ENCODE peak calls at places on chromosomes 12 and 14, in seven cellular contexts. One of them, this sample, is unnamed.

GRCh38 chr12:130281157-130281799 is 56.4 kb upstream of the PIWIL1 start:
- DNase-seq in astrocyte of the spinal cord: no peak
- DNase-seq in cardiac muscle cell: no peak
- DNase-seq in brain microvascular endothelial cell: no peak
- DNase-seq in natural killer cell: no peak
- DNase-seq in stomach: no peak
- DNase-seq in neural progenitor cell: peak; percentile 74
- DNase-seq in this sample: no peak

GRCh38 chr12:64618953-64619590 is 8.8 kb downstream of the RASSF3 start:
- DNase-seq in astrocyte of the spinal cord: peak; percentile 15
- DNase-seq in cardiac muscle cell: peak; percentile 83
- DNase-seq in stomach: no peak
- DNase-seq in brain microvascular endothelial cell: peak; percentile 19
- DNase-seq in neural progenitor cell: no peak
- DNase-seq in natural killer cell: no peak
- DNase-seq in this sample: peak; percentile 59

GRCh38 chr12:121797937-121798801 is 4.7 kb upstream of the RHOF start:
- DNase-seq in astrocyte of the spinal cord: peak; percentile 54
- DNase-seq in brain microvascular endothelial cell: no peak
- DNase-seq in stomach: peak; percentile 76
- DNase-seq in cardiac muscle cell: peak; percentile 44
- DNase-seq in neural progenitor cell: peak; percentile 65
- DNase-seq in natural killer cell: no peak
- DNase-seq in this sample: no peak

GRCh38 chr12:42119085-42119633 is 25.5 kb downstream of the GXYLT1 start:
- DNase-seq in neural progenitor cell: no peak
- DNase-seq in astrocyte of the spinal cord: peak; percentile 81
- DNase-seq in cardiac muscle cell: peak; percentile 70
- DNase-seq in natural killer cell: no peak
- DNase-seq in brain microvascular endothelial cell: peak; percentile 63
- DNase-seq in stomach: no peak
- DNase-seq in this sample: no peak

GRCh38 chr12:47909839-47910465 is 5.2 kb upstream of the VDR start:
- DNase-seq in astrocyte of the spinal cord: no peak
- DNase-seq in brain microvascular endothelial cell: no peak
- DNase-seq in natural killer cell: no peak
- DNase-seq in cardiac muscle cell: peak; percentile 39
- DNase-seq in neural progenitor cell: no peak
- DNase-seq in stomach: no peak
- DNase-seq in this sample: no peak

GRCh38 chr14:92754956-92755355 is 6.5 kb upstream of the LGMN start:
- DNase-seq in natural killer cell: no peak
- DNase-seq in neural progenitor cell: no peak
- DNase-seq in stomach: no peak
- DNase-seq in astrocyte of the spinal cord: no peak
- DNase-seq in cardiac muscle cell: no peak
- DNase-seq in brain microvascular endothelial cell: no peak
- DNase-seq in this sample: no peak

GRCh38 chr14:70018713-70019201 is 139.5 kb downstream of the SMOC1 start:
- DNase-seq in neural progenitor cell: no peak
- DNase-seq in cardiac muscle cell: peak; percentile 56
- DNase-seq in brain microvascular endothelial cell: no peak
- DNase-seq in natural killer cell: no peak
- DNase-seq in stomach: peak; percentile 75
- DNase-seq in astrocyte of the spinal cord: peak; percentile 83
- DNase-seq in this sample: no peak

GRCh38 chr14:88614218-88614907 is 51.5 kb downstream of the ZC3H14 start:
- DNase-seq in stomach: no peak
- DNase-seq in brain microvascular endothelial cell: peak; percentile 45
- DNase-seq in neural progenitor cell: no peak
- DNase-seq in cardiac muscle cell: peak; percentile 72
- DNase-seq in astrocyte of the spinal cord: peak; percentile 84
- DNase-seq in natural killer cell: no peak
- DNase-seq in this sample: no peak

GRCh38 chr14:31949709-31950108 is 127.4 kb upstream of the ARHGAP5 start:
- DNase-seq in astrocyte of the spinal cord: no peak
- DNase-seq in cardiac muscle cell: no peak
- DNase-seq in neural progenitor cell: no peak
- DNase-seq in brain microvascular endothelial cell: no peak
- DNase-seq in natural killer cell: no peak
- DNase-seq in stomach: no peak
- DNase-seq in this sample: no peak

GRCh38 chr12:123986374-123986920 is 13.4 kb downstream of the ZNF664 start:
- DNase-seq in astrocyte of the spinal cord: no peak
- DNase-seq in brain microvascular endothelial cell: no peak
- DNase-seq in stomach: no peak
- DNase-seq in natural killer cell: no peak
- DNase-seq in neural progenitor cell: no peak
- DNase-seq in cardiac muscle cell: no peak
- DNase-seq in this sample: no peak

GRCh38 chr14:51208982-51209381 is 31.1 kb upstream of the TMX1 start:
- DNase-seq in astrocyte of the spinal cord: no peak
- DNase-seq in stomach: no peak
- DNase-seq in cardiac muscle cell: no peak
- DNase-seq in natural killer cell: no peak
- DNase-seq in neural progenitor cell: no peak
- DNase-seq in brain microvascular endothelial cell: no peak
- DNase-seq in this sample: no peak

GRCh38 chr14:67719866-67720265 is 18.2 kb downstream of the RDH12 start:
- DNase-seq in brain microvascular endothelial cell: no peak
- DNase-seq in neural progenitor cell: no peak
- DNase-seq in natural killer cell: no peak
- DNase-seq in cardiac muscle cell: peak; percentile 21
- DNase-seq in astrocyte of the spinal cord: no peak
- DNase-seq in stomach: no peak
- DNase-seq in this sample: no peak

GRCh38 chr12:27542628-27543027 is 18.6 kb downstream of the PPFIBP1 start:
- DNase-seq in brain microvascular endothelial cell: peak; percentile 95
- DNase-seq in stomach: no peak
- DNase-seq in neural progenitor cell: no peak
- DNase-seq in astrocyte of the spinal cord: peak; percentile 94
- DNase-seq in cardiac muscle cell: peak; percentile 90
- DNase-seq in natural killer cell: no peak
- DNase-seq in this sample: no peak

GRCh38 chr12:64890873-64891468 is 66.5 kb downstream of the TBC1D30 start:
- DNase-seq in astrocyte of the spinal cord: peak; percentile 67
- DNase-seq in stomach: no peak
- DNase-seq in brain microvascular endothelial cell: peak; percentile 43
- DNase-seq in neural progenitor cell: peak; percentile 79
- DNase-seq in cardiac muscle cell: peak; percentile 77
- DNase-seq in natural killer cell: no peak
- DNase-seq in this sample: no peak

GRCh38 chr12:131076791-131077747 is 123.4 kb downstream of the ADGRD1 start:
- DNase-seq in brain microvascular endothelial cell: no peak
- DNase-seq in astrocyte of the spinal cord: no peak
- DNase-seq in stomach: peak; percentile 11
- DNase-seq in neural progenitor cell: no peak
- DNase-seq in cardiac muscle cell: no peak
- DNase-seq in natural killer cell: no peak
- DNase-seq in this sample: no peak

GRCh38 chr14:29757188-29757680 is 170.4 kb downstream of the PRKD1 start:
- DNase-seq in natural killer cell: no peak
- DNase-seq in neural progenitor cell: no peak
- DNase-seq in astrocyte of the spinal cord: no peak
- DNase-seq in stomach: no peak
- DNase-seq in cardiac muscle cell: no peak
- DNase-seq in brain microvascular endothelial cell: no peak
- DNase-seq in this sample: no peak
- TF ChIP-seq CTCF in natural killer cell: no peak
- TF ChIP-seq CTCF in neural progenitor cell: no peak
- TF ChIP-seq CTCF in astrocyte of the spinal cord: no peak
- TF ChIP-seq CTCF in stomach: no peak
- TF ChIP-seq CTCF in cardiac muscle cell: no peak
- TF ChIP-seq CTCF in brain microvascular endothelial cell: no peak
- TF ChIP-seq CTCF in this sample: no peak

GRCh38 chr14:63383776-63384367 is 65.1 kb upstream of the GPHB5 start:
- DNase-seq in neural progenitor cell: no peak
- DNase-seq in brain microvascular endothelial cell: no peak
- DNase-seq in astrocyte of the spinal cord: no peak
- DNase-seq in natural killer cell: peak; percentile 38
- DNase-seq in stomach: no peak
- DNase-seq in cardiac muscle cell: no peak
- DNase-seq in this sample: no peak

GRCh38 chr14:63394432-63394831 is 75.7 kb upstream of the GPHB5 start:
- DNase-seq in neural progenitor cell: no peak
- DNase-seq in astrocyte of the spinal cord: no peak
- DNase-seq in stomach: no peak
- DNase-seq in natural killer cell: no peak
- DNase-seq in cardiac muscle cell: no peak
- DNase-seq in brain microvascular endothelial cell: no peak
- DNase-seq in this sample: no peak

GRCh38 chr14:63387691-63388090 is 69.0 kb upstream of the GPHB5 start:
- DNase-seq in stomach: no peak
- DNase-seq in natural killer cell: no peak
- DNase-seq in neural progenitor cell: no peak
- DNase-seq in brain microvascular endothelial cell: no peak
- DNase-seq in cardiac muscle cell: no peak
- DNase-seq in astrocyte of the spinal cord: no peak
- DNase-seq in this sample: no peak

GRCh38 chr14:63393002-63393401 is 74.3 kb upstream of the GPHB5 start:
- DNase-seq in astrocyte of the spinal cord: no peak
- DNase-seq in brain microvascular endothelial cell: no peak
- DNase-seq in stomach: no peak
- DNase-seq in neural progenitor cell: no peak
- DNase-seq in natural killer cell: no peak
- DNase-seq in cardiac muscle cell: no peak
- DNase-seq in this sample: no peak

GRCh38 chr14:63388766-63389431 is 70.2 kb upstream of the GPHB5 start:
- DNase-seq in stomach: peak; percentile 65
- DNase-seq in natural killer cell: peak; percentile 57
- DNase-seq in neural progenitor cell: peak; percentile 61
- DNase-seq in astrocyte of the spinal cord: peak; percentile 55
- DNase-seq in cardiac muscle cell: peak; percentile 76
- DNase-seq in brain microvascular endothelial cell: peak; percentile 51
- DNase-seq in this sample: no peak
- TF ChIP-seq CTCF in stomach: peak; percentile 67
- TF ChIP-seq CTCF in natural killer cell: peak; percentile 78
- TF ChIP-seq CTCF in neural progenitor cell: peak; percentile 82
- TF ChIP-seq CTCF in astrocyte of the spinal cord: peak; percentile 88
- TF ChIP-seq CTCF in cardiac muscle cell: peak; percentile 90
- TF ChIP-seq CTCF in brain microvascular endothelial cell: peak; percentile 92
- TF ChIP-seq CTCF in this sample: peak; percentile 74

DNA sequence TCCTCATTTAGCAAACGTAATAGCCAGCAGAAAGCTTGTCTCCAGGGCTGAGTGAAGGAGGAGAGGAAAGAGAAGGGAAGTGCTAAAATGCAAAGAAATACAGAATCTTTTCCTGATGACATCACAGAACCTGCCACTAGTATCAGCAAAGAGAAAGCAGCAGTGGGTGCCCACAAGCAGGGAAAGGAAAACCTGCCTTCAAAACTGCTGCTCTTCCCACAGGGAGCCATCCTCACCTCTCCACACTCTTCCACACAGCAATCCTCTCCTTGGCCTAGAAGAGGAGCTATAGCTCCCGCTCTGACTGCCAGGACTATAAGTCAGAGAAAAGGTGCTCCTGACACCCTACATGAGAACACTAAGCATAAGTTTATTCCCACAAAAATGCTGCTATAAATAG is 11.3 kb downstream of the MED13L start:
- DNase-seq in brain microvascular endothelial cell: no peak
- DNase-seq in cardiac muscle cell: no peak
- DNase-seq in natural killer cell: no peak
- DNase-seq in astrocyte of the spinal cord: peak; percentile 41
- DNase-seq in neural progenitor cell: peak; percentile 43
- DNase-seq in stomach: no peak
- DNase-seq in this sample: no peak
- TF ChIP-seq CTCF in brain microvascular endothelial cell: peak; percentile 48
- TF ChIP-seq CTCF in cardiac muscle cell: peak; percentile 16
- TF ChIP-seq CTCF in natural killer cell: no peak
- TF ChIP-seq CTCF in astrocyte of the spinal cord: peak; percentile 21
- TF ChIP-seq CTCF in neural progenitor cell: peak; percentile 35
- TF ChIP-seq CTCF in stomach: no peak
- TF ChIP-seq CTCF in this sample: no peak

DNA sequence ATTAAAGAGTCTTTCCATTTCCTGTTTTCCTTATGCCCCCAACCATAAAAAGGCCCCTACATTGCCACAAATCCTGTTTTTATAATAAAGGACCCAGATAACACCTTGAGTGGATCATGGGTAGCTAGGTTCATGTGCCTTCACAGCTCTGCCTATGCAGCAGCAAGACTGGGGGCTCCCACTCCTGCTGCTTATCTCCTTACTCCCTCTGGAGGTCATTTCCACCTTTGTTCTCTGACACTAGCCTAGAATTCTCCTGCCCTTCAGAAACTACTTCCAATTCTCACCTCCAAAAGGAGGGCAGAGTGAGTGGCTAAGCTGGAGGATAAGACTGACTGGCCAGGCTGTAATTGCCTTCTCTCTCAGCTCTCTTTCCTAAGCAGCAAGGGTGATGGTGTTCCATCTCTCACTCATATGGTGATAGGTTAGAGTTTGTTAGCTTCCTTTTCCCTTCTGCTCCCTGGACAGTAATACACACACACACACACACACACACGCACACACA is 20.0 kb upstream of the STAC3 start:
- DNase-seq in cardiac muscle cell: no peak
- DNase-seq in stomach: no peak
- DNase-seq in astrocyte of the spinal cord: no peak
- DNase-seq in neural progenitor cell: no peak
- DNase-seq in brain microvascular endothelial cell: no peak
- DNase-seq in natural killer cell: no peak
- DNase-seq in this sample: no peak
- TF ChIP-seq CTCF in cardiac muscle cell: no peak
- TF ChIP-seq CTCF in stomach: no peak
- TF ChIP-seq CTCF in astrocyte of the spinal cord: peak; percentile 8
- TF ChIP-seq CTCF in neural progenitor cell: no peak
- TF ChIP-seq CTCF in brain microvascular endothelial cell: peak; percentile 21
- TF ChIP-seq CTCF in natural killer cell: no peak
- TF ChIP-seq CTCF in this sample: no peak

This sample was measured in CD14-positive monocyte.